ENCODE peak calls at places on chromosomes 2 and 18, in five cellular contexts. One of them, this sample, is unnamed.

GRCh38 chr2:69937968-69938367 is 23.1 kb downstream of the MXD1 start:
- DNase-seq in left ventricle myocardium inferior: no peak
- DNase-seq in AG09309: no peak
- DNase-seq in HCT116: no peak
- DNase-seq in heart left ventricle: no peak
- DNase-seq in this sample: no peak

GRCh38 chr2:72572501-72572900 is 253.3 kb downstream of the EXOC6B start:
- DNase-seq in heart left ventricle: no peak
- DNase-seq in left ventricle myocardium inferior: no peak
- DNase-seq in HCT116: no peak
- DNase-seq in AG09309: no peak
- DNase-seq in this sample: peak

GRCh38 chr2:169828141-169828811 is 1.0 kb downstream of the UBR3 start:
- DNase-seq in HCT116: no peak
- DNase-seq in left ventricle myocardium inferior: peak
- DNase-seq in AG09309: no peak
- DNase-seq in heart left ventricle: peak
- DNase-seq in this sample: peak

GRCh38 chr2:38523728-38524437 is 78.8 kb downstream of the HNRNPLL start:
- DNase-seq in HCT116: no peak
- DNase-seq in heart left ventricle: no peak
- DNase-seq in left ventricle myocardium inferior: no peak
- DNase-seq in AG09309: no peak
- DNase-seq in this sample: no peak

GRCh38 chr2:202721621-202722020 is 86.9 kb downstream of the FAM117B start:
- DNase-seq in left ventricle myocardium inferior: no peak
- DNase-seq in heart left ventricle: no peak
- DNase-seq in HCT116: no peak
- DNase-seq in AG09309: no peak
- DNase-seq in this sample: peak

GRCh38 chr18:32803571-32803970 is 30.7 kb upstream of the KLHL14 start:
- DNase-seq in left ventricle myocardium inferior: no peak
- DNase-seq in heart left ventricle: no peak
- DNase-seq in AG09309: no peak
- DNase-seq in HCT116: no peak
- DNase-seq in this sample: peak

GRCh38 chr18:59881728-59882685 is 17.8 kb upstream of the PMAIP1 start:
- DNase-seq in heart left ventricle: no peak
- DNase-seq in HCT116: no peak
- DNase-seq in left ventricle myocardium inferior: no peak
- DNase-seq in AG09309: no peak
- DNase-seq in this sample: peak

GRCh38 chr18:78689606-78690005 is 290.0 kb upstream of the SALL3 start:
- DNase-seq in left ventricle myocardium inferior: no peak
- DNase-seq in HCT116: no peak
- DNase-seq in heart left ventricle: no peak
- DNase-seq in AG09309: no peak
- DNase-seq in this sample: no peak

GRCh38 chr18:79755496-79756142 is 42.1 kb upstream of the KCNG2 start:
- DNase-seq in heart left ventricle: peak
- DNase-seq in HCT116: no peak
- DNase-seq in AG09309: no peak
- DNase-seq in left ventricle myocardium inferior: no peak
- DNase-seq in this sample: no peak

GRCh38 chr2:43427032-43427424 is 168.8 kb downstream of the THADA start:
- DNase-seq in HCT116: no peak
- DNase-seq in AG09309: no peak
- DNase-seq in heart left ventricle: no peak
- DNase-seq in left ventricle myocardium inferior: no peak
- DNase-seq in this sample: no peak

GRCh38 chr2:200380833-200381542 is 74.5 kb downstream of the SPATS2L start:
- DNase-seq in left ventricle myocardium inferior: no peak
- DNase-seq in heart left ventricle: no peak
- DNase-seq in HCT116: no peak
- DNase-seq in AG09309: peak
- DNase-seq in this sample: peak

GRCh38 chr2:101692037-101692436 is 5.5 kb upstream of the MAP4K4 start:
- DNase-seq in HCT116: no peak
- DNase-seq in left ventricle myocardium inferior: no peak
- DNase-seq in heart left ventricle: no peak
- DNase-seq in AG09309: no peak
- DNase-seq in this sample: no peak

GRCh38 chr2:126810001-126810400 is 88.7 kb upstream of the TEX51 start:
- DNase-seq in heart left ventricle: no peak
- DNase-seq in left ventricle myocardium inferior: no peak
- DNase-seq in AG09309: no peak
- DNase-seq in HCT116: no peak
- DNase-seq in this sample: no peak

GRCh38 chr2:45004569-45005181 is 4.6 kb downstream of the SIX2 start:
- DNase-seq in AG09309: no peak
- DNase-seq in HCT116: no peak
- DNase-seq in heart left ventricle: no peak
- DNase-seq in left ventricle myocardium inferior: no peak
- DNase-seq in this sample: no peak

GRCh38 chr18:36012891-36013290 is 40.4 kb downstream of the RMP24 start:
- DNase-seq in AG09309: no peak
- DNase-seq in left ventricle myocardium inferior: no peak
- DNase-seq in HCT116: no peak
- DNase-seq in heart left ventricle: no peak
- DNase-seq in this sample: peak

GRCh38 chr2:101362316-101362715 is 25.0 kb downstream of the CREG2 start:
- DNase-seq in left ventricle myocardium inferior: no peak
- DNase-seq in AG09309: no peak
- DNase-seq in heart left ventricle: no peak
- DNase-seq in HCT116: no peak
- DNase-seq in this sample: no peak

GRCh38 chr18:23835076-23835475 is 145.8 kb downstream of the LAMA3 start:
- DNase-seq in heart left ventricle: no peak
- DNase-seq in AG09309: no peak
- DNase-seq in HCT116: no peak
- DNase-seq in left ventricle myocardium inferior: no peak
- DNase-seq in this sample: peak

GRCh38 chr2:117930775-117931174 is 83.1 kb downstream of the CCDC93 start:
- DNase-seq in HCT116: no peak
- DNase-seq in AG09309: no peak
- DNase-seq in heart left ventricle: no peak
- DNase-seq in left ventricle myocardium inferior: no peak
- DNase-seq in this sample: no peak

GRCh38 chr2:238160206-238161129 is 1.7 kb downstream of the ERFE start:
- DNase-seq in heart left ventricle: peak
- DNase-seq in HCT116: no peak
- DNase-seq in left ventricle myocardium inferior: peak
- DNase-seq in AG09309: no peak
- DNase-seq in this sample: no peak
- TF ChIP-seq CTCF in heart left ventricle: peak
- TF ChIP-seq CTCF in HCT116: peak
- TF ChIP-seq CTCF in left ventricle myocardium inferior: peak
- TF ChIP-seq CTCF in AG09309: no peak
- TF ChIP-seq CTCF in this sample: peak

GRCh38 chr2:160309585-160309984 is 109.5 kb upstream of the ITGB6 start:
- DNase-seq in HCT116: no peak
- DNase-seq in heart left ventricle: no peak
- DNase-seq in AG09309: no peak
- DNase-seq in left ventricle myocardium inferior: no peak
- DNase-seq in this sample: peak
- H3K4me3 ChIP-seq in HCT116: no peak
- H3K4me3 ChIP-seq in heart left ventricle: no peak
- H3K4me3 ChIP-seq in AG09309: no peak
- H3K4me3 ChIP-seq in left ventricle myocardium inferior: no peak
- H3K4me3 ChIP-seq in this sample: no peak

GRCh38 chr2:1736997-1737480 is 7.3 kb downstream of the PXDN start:
- DNase-seq in left ventricle myocardium inferior: no peak
- DNase-seq in heart left ventricle: no peak
- DNase-seq in HCT116: no peak
- DNase-seq in AG09309: no peak
- DNase-seq in this sample: peak
- TF ChIP-seq CTCF in left ventricle myocardium inferior: no peak
- TF ChIP-seq CTCF in heart left ventricle: no peak
- TF ChIP-seq CTCF in HCT116: no peak
- TF ChIP-seq CTCF in AG09309: no peak
- TF ChIP-seq CTCF in this sample: no peak

DNA sequence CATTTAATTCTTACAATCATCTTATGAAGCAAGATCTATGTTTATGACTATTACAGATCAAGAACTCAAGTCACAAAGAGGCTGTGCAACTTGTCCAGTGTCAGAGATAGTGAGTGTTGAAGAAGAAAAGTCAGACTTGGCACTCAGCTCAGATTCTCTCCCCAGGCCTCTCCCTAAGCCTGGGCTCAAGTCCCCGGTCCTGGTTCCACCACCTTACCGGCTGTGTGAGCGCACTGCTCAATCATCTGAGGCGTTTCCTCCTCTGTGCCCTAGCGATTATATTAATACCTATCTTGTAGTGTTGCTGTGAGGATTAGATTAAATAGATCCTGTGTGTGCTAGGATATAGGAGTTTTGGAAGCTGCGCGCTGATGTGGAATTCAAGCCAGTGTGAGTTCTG is 38.5 kb downstream of the TNS1 start:
- DNase-seq in HCT116: no peak
- DNase-seq in left ventricle myocardium inferior: no peak
- DNase-seq in heart left ventricle: peak
- DNase-seq in AG09309: no peak
- DNase-seq in this sample: peak
- H3K4me3 ChIP-seq in HCT116: no peak
- H3K4me3 ChIP-seq in left ventricle myocardium inferior: peak
- H3K4me3 ChIP-seq in heart left ventricle: no peak
- H3K4me3 ChIP-seq in AG09309: no peak
- H3K4me3 ChIP-seq in this sample: no peak

GRCh38 chr18:48913723-48914122 is 37.0 kb downstream of the SMAD7 start:
- DNase-seq in AG09309: no peak
- DNase-seq in heart left ventricle: no peak
- DNase-seq in left ventricle myocardium inferior: no peak
- DNase-seq in HCT116: no peak
- DNase-seq in this sample: no peak

GRCh38 chr18:48914581-48915251 is 36.0 kb downstream of the SMAD7 start:
- DNase-seq in left ventricle myocardium inferior: no peak
- DNase-seq in AG09309: no peak
- DNase-seq in HCT116: no peak
- DNase-seq in heart left ventricle: no peak
- DNase-seq in this sample: no peak

GRCh38 chr18:48910972-48911545 is 39.7 kb downstream of the SMAD7 start:
- DNase-seq in left ventricle myocardium inferior: no peak
- DNase-seq in AG09309: no peak
- DNase-seq in HCT116: no peak
- DNase-seq in heart left ventricle: no peak
- DNase-seq in this sample: no peak

GRCh38 chr18:48915621-48916425 is 34.9 kb downstream of the SMAD7 start:
- DNase-seq in HCT116: no peak
- DNase-seq in left ventricle myocardium inferior: no peak
- DNase-seq in heart left ventricle: no peak
- DNase-seq in AG09309: no peak
- DNase-seq in this sample: no peak

DNA sequence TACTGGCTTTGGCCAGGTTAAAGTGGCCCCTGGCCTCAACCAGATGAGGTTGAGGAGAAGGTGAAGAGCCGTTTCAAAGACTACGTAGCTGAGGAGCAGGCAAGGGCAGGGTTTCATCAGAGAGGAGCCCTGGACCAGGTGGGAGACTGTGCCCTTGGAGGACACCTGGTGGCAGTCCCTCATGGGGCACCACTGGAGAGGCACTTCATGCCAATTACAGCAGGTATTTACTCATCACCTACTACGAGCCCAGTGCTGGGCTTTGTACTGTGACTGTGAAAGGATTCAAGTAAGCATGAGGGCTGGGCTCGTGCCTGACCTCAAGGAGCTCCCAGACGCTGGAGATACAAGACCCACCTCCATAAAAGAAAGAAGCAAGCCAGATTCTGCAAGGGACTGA is 37.6 kb downstream of the SMAD7 start:
- DNase-seq in HCT116: no peak
- DNase-seq in AG09309: no peak
- DNase-seq in left ventricle myocardium inferior: no peak
- DNase-seq in heart left ventricle: no peak
- DNase-seq in this sample: no peak
- TF ChIP-seq CTCF in HCT116: peak
- TF ChIP-seq CTCF in AG09309: peak
- TF ChIP-seq CTCF in left ventricle myocardium inferior: peak
- TF ChIP-seq CTCF in heart left ventricle: peak
- TF ChIP-seq CTCF in this sample: no peak

DNA sequence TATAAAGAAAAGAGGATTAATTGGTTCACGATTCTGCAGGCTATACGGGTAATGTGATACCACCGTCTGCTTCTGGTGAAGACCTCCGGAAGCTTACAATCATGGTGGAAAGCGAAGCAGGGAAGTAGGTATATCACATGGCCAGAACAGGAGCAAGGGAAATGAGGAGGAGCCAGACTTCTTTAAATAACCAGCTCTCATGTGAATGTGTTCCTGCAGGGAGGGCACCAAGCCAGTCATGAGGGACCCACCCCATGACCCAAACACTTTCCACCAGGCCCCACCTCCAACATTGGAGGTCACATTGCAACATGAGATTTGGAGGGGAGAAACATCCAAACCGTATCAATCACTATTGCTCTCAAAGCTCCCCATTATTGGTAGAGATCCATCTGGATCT is 61.8 kb downstream of the EFEMP1 start:
- DNase-seq in HCT116: no peak
- DNase-seq in AG09309: no peak
- DNase-seq in heart left ventricle: no peak
- DNase-seq in left ventricle myocardium inferior: no peak
- DNase-seq in this sample: peak
- H3K4me3 ChIP-seq in HCT116: no peak
- H3K4me3 ChIP-seq in AG09309: no peak
- H3K4me3 ChIP-seq in heart left ventricle: no peak
- H3K4me3 ChIP-seq in left ventricle myocardium inferior: no peak
- H3K4me3 ChIP-seq in this sample: no peak

DNA sequence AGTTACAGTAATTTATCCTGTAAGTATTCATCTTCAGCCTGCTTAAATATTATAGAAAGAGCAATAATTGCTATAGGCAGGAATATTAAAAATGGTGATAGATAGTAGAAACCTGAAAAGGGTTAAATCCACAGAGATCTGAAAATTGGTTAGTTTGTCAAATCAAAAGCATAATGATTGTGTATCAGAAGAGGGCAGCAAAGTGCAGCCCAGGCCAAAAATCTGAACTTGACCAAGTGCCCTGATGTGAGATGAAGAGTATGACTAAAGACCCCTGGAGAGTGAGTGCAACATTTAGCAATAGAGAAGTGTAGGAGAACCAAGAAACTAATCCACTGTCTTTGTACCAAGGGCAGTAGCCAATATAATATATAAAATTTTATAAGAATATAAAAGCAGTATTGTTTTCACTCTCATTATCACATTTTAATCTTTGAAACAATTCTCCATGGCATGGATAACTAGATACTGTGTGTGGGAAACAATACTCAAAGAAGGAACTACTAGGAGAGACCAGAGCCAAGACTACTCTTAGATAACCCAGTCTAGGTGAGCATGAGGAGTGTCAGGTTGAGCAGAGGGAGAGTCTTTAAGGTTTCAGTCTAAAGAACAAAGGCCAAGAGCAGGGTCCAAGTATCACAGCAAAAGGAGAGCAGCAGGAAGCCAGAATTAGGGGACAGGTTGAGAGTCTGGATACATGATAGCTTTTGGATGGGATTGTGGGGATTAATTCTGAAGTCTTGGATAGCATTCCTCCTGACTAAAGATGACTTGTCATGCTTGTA is 148.7 kb downstream of the CALCRL start:
- DNase-seq in AG09309: no peak
- DNase-seq in left ventricle myocardium inferior: no peak
- DNase-seq in heart left ventricle: no peak
- DNase-seq in HCT116: no peak
- DNase-seq in this sample: peak
- TF ChIP-seq CTCF in AG09309: peak
- TF ChIP-seq CTCF in left ventricle myocardium inferior: peak
- TF ChIP-seq CTCF in heart left ventricle: peak
- TF ChIP-seq CTCF in HCT116: peak
- TF ChIP-seq CTCF in this sample: peak

GRCh38 chr2:129078548-129078947 is 759.9 kb upstream of the HS6ST1 start:
- DNase-seq in HCT116: no peak
- DNase-seq in AG09309: no peak
- DNase-seq in left ventricle myocardium inferior: no peak
- DNase-seq in heart left ventricle: no peak
- DNase-seq in this sample: no peak
- H3K4me3 ChIP-seq in HCT116: no peak
- H3K4me3 ChIP-seq in AG09309: no peak
- H3K4me3 ChIP-seq in left ventricle myocardium inferior: no peak
- H3K4me3 ChIP-seq in heart left ventricle: no peak
- H3K4me3 ChIP-seq in this sample: no peak

This sample was measured in choroid plexus epithelial cell.